ENCODE peak calls at places on chromosomes 2 and 18, in nine cellular contexts. E is WTC11, C is uterus, G is neural crest cell, Z is astrocyte of the cerebellum, X is cardiac muscle cell, D is AG04450, B is heart right ventricle, V is kidney epithelial cell. O is an unnamed sample.

GRCh38 chr2:137096693-137097092 is 331.3 kb downstream of the THSD7B start:
- DNase-seq in C (no peak), G (no peak), V (no peak), E (peak), X (no peak), D (no peak), Z (no peak), B (no peak), O (no peak)

GRCh38 chr2:234518986-234519642 is 22.2 kb upstream of the ARL4C start:
- DNase-seq in Z (no peak), B (no peak), E (no peak), C (no peak), X (no peak), V (no peak), G (no peak), D (no peak), O (no peak)

GRCh38 chr2:119694470-119694993 is 15.5 kb downstream of the TMEM177 start:
- DNase-seq in V (no peak), B (no peak), D (no peak), X (no peak), Z (no peak), E (no peak), C (no peak), G (no peak), O (no peak)

GRCh38 chr2:17752892-17753802 is 463 bp downstream of the SMC6 start:
- DNase-seq in G (peak), Z (no peak), B (no peak), X (peak), E (peak), C (no peak), V (no peak), D (no peak), O (no peak)

GRCh38 chr18:45127395-45127794 is 446.7 kb downstream of the SETBP1 start:
- DNase-seq in G (no peak), D (no peak), E (no peak), B (no peak), Z (no peak), C (no peak), V (no peak), X (peak), O (no peak)

GRCh38 chr2:8176837-8177236 is 505.0 kb upstream of the ID2 start:
- DNase-seq in D (no peak), C (no peak), E (no peak), V (no peak), G (no peak), Z (no peak), X (no peak), B (no peak), O (no peak)

GRCh38 chr2:26630669-26631360 is 10.4 kb downstream of the CIB4 start:
- DNase-seq in Z (no peak), B (no peak), E (no peak), X (no peak), D (no peak), C (no peak), V (peak), G (no peak), O (no peak)

GRCh38 chr2:18311413-18311812 is 249.0 kb downstream of the RDH14 start:
- DNase-seq in V (peak), E (no peak), Z (no peak), B (no peak), D (peak), X (no peak), C (no peak), G (no peak), O (peak)

GRCh38 chr2:235439959-235440662 is 53.7 kb upstream of the AGAP1 start:
- DNase-seq in B (no peak), E (no peak), V (no peak), D (no peak), X (no peak), C (no peak), G (no peak), Z (no peak), O (no peak)

GRCh38 chr2:101064868-101065549 is 62.9 kb downstream of the RPL31 start:
- DNase-seq in D (no peak), E (no peak), C (no peak), Z (peak), X (no peak), G (no peak), V (peak), B (no peak), O (no peak)

GRCh38 chr2:8517850-8518480 is 163.9 kb upstream of the ID2 start:
- DNase-seq in B (no peak), D (no peak), C (no peak), X (no peak), G (no peak), E (no peak), V (no peak), Z (no peak), O (no peak)

GRCh38 chr2:67277450-67277849 is 119.7 kb upstream of the ETAA1 start:
- DNase-seq in D (no peak), V (no peak), E (peak), B (no peak), X (no peak), Z (no peak), C (no peak), G (no peak), O (no peak)

GRCh38 chr2:159539701-159540100 is 76.6 kb downstream of the BAZ2B start:
- DNase-seq in G (no peak), C (no peak), V (no peak), E (no peak), B (no peak), Z (no peak), X (no peak), D (no peak), O (no peak)

GRCh38 chr2:119864318-119864717 is 104.6 kb downstream of the PTPN4 start:
- DNase-seq in D (no peak), Z (no peak), B (no peak), C (no peak), X (no peak), E (no peak), V (no peak), G (no peak), O (no peak)

GRCh38 chr2:40178971-40179370 is 272.9 kb downstream of the SLC8A1 start:
- DNase-seq in G (no peak), C (no peak), E (no peak), B (no peak), D (no peak), V (no peak), X (no peak), Z (no peak), O (no peak)

GRCh38 chr18:7817596-7817995 is 250.5 kb downstream of the PTPRM start:
- DNase-seq in D (no peak), E (no peak), X (no peak), B (no peak), C (peak), Z (no peak), G (no peak), V (no peak), O (no peak)

GRCh38 chr2:165803123-165803760 is 9.2 kb upstream of the GALNT3 start:
- DNase-seq in C (no peak), G (no peak), X (no peak), D (peak), V (no peak), E (no peak), Z (peak), B (no peak), O (no peak)

GRCh38 chr2:235263205-235264120 is 230.4 kb upstream of the AGAP1 start:
- DNase-seq in X (no peak), Z (peak), E (no peak), V (no peak), D (peak), C (peak), G (peak), B (peak), O (no peak)

GRCh38 chr18:44130365-44130942 is 550.2 kb upstream of the SETBP1 start:
- DNase-seq in Z (peak), C (no peak), E (peak), V (peak), X (peak), D (no peak), G (peak), B (no peak), O (no peak)

GRCh38 chr2:141942006-141942789 is 188.6 kb downstream of the LRP1B start:
- DNase-seq in C (no peak), G (no peak), Z (no peak), X (no peak), V (no peak), D (no peak), E (no peak), B (no peak), O (no peak)

GRCh38 chr2:224982910-224983688 is 59.2 kb downstream of the DOCK10 start:
- DNase-seq in X (no peak), G (no peak), V (no peak), D (peak), B (no peak), Z (peak), E (no peak), C (no peak), O (no peak)

GRCh38 chr2:176997792-176998169 is 214.8 kb upstream of the HNRNPA3 start:
- DNase-seq in V (no peak), C (no peak), D (no peak), Z (no peak), G (no peak), E (no peak), B (no peak), X (no peak), O (no peak)

GRCh38 chr2:167784071-167784400 is 463.4 kb downstream of the STK39 start:
- DNase-seq in X (no peak), G (no peak), C (no peak), B (no peak), E (no peak), V (peak), D (no peak), Z (no peak), O (no peak)

GRCh38 chr2:198042189-198042588 is 237.8 kb downstream of the PLCL1 start:
- DNase-seq in B (no peak), G (no peak), Z (no peak), E (no peak), C (no peak), X (no peak), V (no peak), D (no peak), O (no peak)

GRCh38 chr2:227052879-227053278 is 111.1 kb downstream of the COL4A4 start:
- DNase-seq in D (no peak), X (no peak), B (no peak), Z (no peak), V (no peak), G (no peak), E (no peak), C (no peak), O (no peak)

GRCh38 chr2:239676716-239677454 is 276.1 kb upstream of the HDAC4 start:
- DNase-seq in X (no peak), Z (no peak), C (no peak), G (no peak), B (no peak), V (no peak), E (no peak), D (no peak), O (no peak)

GRCh38 chr2:105339414-105339813 is 2.1 kb downstream of the C2orf49 start:
- DNase-seq in E (no peak), Z (no peak), C (no peak), B (no peak), V (no peak), G (no peak), D (no peak), X (no peak), O (no peak)

DNA sequence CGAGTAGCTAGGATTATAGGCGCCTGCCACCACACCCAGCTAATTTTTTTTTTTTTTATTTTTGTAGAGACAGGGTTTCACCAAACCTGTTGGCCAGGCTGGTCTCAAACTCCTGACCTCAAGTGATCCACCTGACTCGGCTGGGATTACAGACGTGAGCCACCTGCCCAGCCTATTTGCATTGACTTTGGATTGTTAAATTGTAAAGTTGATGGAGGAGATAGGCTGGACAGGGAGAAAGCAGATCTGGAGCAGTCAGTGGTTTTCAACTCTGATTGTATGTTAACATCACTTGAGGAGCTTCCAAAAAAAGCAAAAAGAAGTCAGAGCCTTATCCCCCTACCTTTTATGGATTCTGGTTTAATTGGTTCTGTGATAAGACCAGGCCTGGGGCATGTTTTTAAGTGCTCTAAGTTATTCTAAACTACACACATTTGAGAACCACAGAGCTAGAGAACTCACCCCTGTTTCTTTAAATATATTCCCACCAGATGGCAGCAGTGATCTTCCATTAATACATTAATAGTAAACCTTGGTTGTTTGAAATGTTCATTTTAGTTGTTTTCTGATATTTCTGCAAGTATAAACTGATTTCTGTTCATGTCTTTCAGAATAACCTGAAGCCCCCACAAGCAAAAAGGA is 7.5 kb downstream of the C2orf49 start:
- DNase-seq in C (no peak), G (no peak), V (no peak), D (no peak), B (no peak), X (peak), Z (peak), E (no peak), O (no peak)
- TF ChIP-seq CTCF in C (peak), G (peak), V (peak), D (peak), B (peak), X (peak), Z (no peak), E (no peak), O (peak)

GRCh38 chr2:110854355-110855081 is 122.1 kb downstream of the ACOXL start:
- DNase-seq in C (no peak), V (no peak), B (no peak), Z (no peak), D (no peak), X (peak), G (no peak), E (no peak), O (no peak)
- TF ChIP-seq CTCF in C (no peak), V (peak), B (no peak), Z (peak), D (peak), X (peak), G (peak), E (no peak), O (no peak)

DNA sequence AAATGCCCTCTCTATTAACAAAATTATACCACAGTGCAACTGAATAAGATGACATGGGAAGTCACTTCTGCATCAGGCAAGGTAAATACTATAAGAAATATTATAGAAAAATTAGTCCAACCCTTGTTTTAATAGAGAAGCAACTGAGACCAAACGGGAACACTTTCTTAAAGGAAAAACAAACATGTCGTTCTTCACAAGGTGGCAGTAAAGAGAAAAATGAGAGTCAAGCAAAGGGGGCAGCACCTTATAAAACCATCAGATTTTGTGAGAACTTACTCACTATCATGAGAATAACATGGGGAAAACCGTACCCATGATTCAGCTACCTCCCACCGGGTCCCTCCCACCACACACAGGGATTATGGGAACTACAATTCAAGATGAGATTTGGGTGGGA is 481.7 kb upstream of the CRIM1 start:
- DNase-seq in B (no peak), V (no peak), G (no peak), X (no peak), E (no peak), Z (no peak), C (no peak), D (no peak), O (no peak)
- TF ChIP-seq CTCF in B (no peak), V (no peak), G (no peak), X (no peak), E (no peak), Z (no peak), C (no peak), D (no peak), O (no peak)

GRCh38 chr18:62189208-62189607 is 2.2 kb downstream of the RELCH start:
- DNase-seq in G (no peak), C (no peak), V (no peak), E (no peak), B (no peak), Z (no peak), X (no peak), D (no peak), O (no peak)

GRCh38 chr18:62183578-62184195 is 3.2 kb downstream of the PIGN start:
- DNase-seq in C (no peak), D (peak), X (peak), V (no peak), Z (peak), B (no peak), G (peak), E (no peak), O (no peak)

GRCh38 chr18:62182220-62182619 is 4.6 kb downstream of the PIGN start:
- DNase-seq in E (no peak), B (no peak), D (no peak), V (no peak), C (no peak), X (no peak), Z (no peak), G (no peak), O (no peak)

GRCh38 chr18:62186656-62187542 is at the start of the genes PIGN and RELCH:
- DNase-seq in D (peak), E (peak), C (peak), Z (peak), B (peak), V (peak), X (peak), G (peak), O (peak)

GRCh38 chr18:62187543-62188378 is 706 bp downstream of the RELCH start:
- DNase-seq in Z (peak), B (no peak), C (no peak), X (peak), G (no peak), V (no peak), D (no peak), E (peak), O (no peak)
- TF ChIP-seq CTCF in Z (peak), B (no peak), C (no peak), X (no peak), G (peak), V (peak), D (no peak), E (no peak), O (no peak)

DNA sequence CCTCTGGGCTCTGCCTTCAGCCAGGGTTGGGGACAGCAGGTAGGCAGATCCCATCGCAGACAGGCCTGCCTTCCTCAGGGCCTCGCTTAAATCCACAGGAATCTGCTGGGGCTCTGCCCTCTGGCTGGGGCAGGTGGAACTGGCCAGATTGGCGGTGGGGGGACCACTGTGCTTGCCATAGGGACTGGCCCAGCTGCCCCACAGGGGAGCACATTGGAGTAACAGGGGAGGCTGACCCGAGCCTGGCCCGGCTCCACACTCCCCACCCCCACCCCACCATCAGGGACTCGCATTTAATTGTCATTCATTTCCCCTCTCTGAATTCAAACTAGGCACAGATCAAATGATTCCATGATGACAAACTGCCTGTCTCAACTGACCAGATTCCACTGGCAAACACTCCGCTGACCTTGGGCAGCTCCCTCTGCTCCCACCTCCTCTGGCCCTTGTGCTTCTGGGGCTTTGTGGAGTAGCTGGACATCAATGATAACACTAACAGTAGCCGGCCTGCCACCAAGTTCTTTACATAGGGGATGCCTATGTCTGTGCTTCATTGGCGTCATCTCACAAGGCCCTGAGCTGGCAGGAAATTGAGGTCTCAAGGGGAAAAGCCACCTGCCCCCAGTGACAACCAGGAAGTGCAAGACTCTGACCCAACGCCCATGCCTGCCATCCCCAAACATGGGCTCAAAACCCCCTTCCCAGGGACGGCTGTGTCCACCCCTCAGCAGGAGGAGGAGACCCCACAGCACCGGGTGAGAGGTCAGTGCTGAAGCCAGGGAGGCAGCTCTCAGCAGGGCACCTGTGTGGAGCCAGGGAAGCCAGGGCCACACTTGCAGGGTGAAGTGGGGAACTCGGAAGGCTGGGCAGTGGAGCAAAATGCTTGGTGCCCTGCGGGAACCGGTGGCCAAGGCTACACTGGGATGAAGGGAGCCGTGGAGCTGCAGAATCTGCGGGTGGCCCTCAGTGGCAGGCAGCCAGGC is 2.1 kb upstream of the B3GNT7 start:
- DNase-seq in E (peak), Z (no peak), B (no peak), C (no peak), V (no peak), X (no peak), D (no peak), G (no peak), O (no peak)
- TF ChIP-seq CTCF in E (no peak), Z (no peak), B (peak), C (peak), V (peak), X (no peak), D (peak), G (peak), O (no peak)

GRCh38 chr2:143171817-143172216 is 42.6 kb downstream of the ARHGAP15 start:
- DNase-seq in E (no peak), D (no peak), V (no peak), G (no peak), C (no peak), X (no peak), Z (no peak), B (no peak), O (no peak)
- TF ChIP-seq CTCF in E (no peak), D (peak), V (peak), G (peak), C (no peak), X (peak), Z (peak), B (peak), O (peak)

O was measured in AG09319.